ENCODE peak calls at places on chromosomes 16 and 17, in five cellular contexts. One of them, this sample, is unnamed.

GRCh38 chr16:19701091-19701490 is 16.9 kb downstream of the KNOP1 start:
- DNase-seq in upper lobe of right lung: no peak
- DNase-seq in SW 1271: no peak
- DNase-seq in LoVo: no peak
- DNase-seq in AG04450: no peak
- DNase-seq in this sample: no peak

GRCh38 chr17:43219746-43220380 is 8.2 kb downstream of the TMEM106A start:
- DNase-seq in upper lobe of right lung: peak
- DNase-seq in SW 1271: no peak
- DNase-seq in LoVo: no peak
- DNase-seq in AG04450: no peak
- DNase-seq in this sample: no peak

GRCh38 chr16:12375341-12375740 is 398.8 kb downstream of the SNX29 start:
- DNase-seq in upper lobe of right lung: no peak
- DNase-seq in SW 1271: no peak
- DNase-seq in LoVo: no peak
- DNase-seq in AG04450: no peak
- DNase-seq in this sample: no peak

GRCh38 chr17:63222655-63223054 is 223.5 kb downstream of the CYB561 start:
- DNase-seq in upper lobe of right lung: no peak
- DNase-seq in SW 1271: no peak
- DNase-seq in LoVo: no peak
- DNase-seq in AG04450: no peak
- DNase-seq in this sample: no peak

GRCh38 chr16:720507-720989 is 398 bp upstream of the ANTKMT start:
- DNase-seq in upper lobe of right lung: no peak
- DNase-seq in SW 1271: peak
- DNase-seq in LoVo: peak
- DNase-seq in AG04450: no peak
- DNase-seq in this sample: peak

GRCh38 chr16:2233872-2234812 is 2.1 kb upstream of the DNASE1L2 start:
- DNase-seq in upper lobe of right lung: no peak
- DNase-seq in SW 1271: no peak
- DNase-seq in LoVo: no peak
- DNase-seq in AG04450: no peak
- DNase-seq in this sample: no peak

GRCh38 chr16:55471448-55472097 is 7.4 kb upstream of the MMP2 start:
- DNase-seq in upper lobe of right lung: no peak
- DNase-seq in SW 1271: peak
- DNase-seq in LoVo: peak
- DNase-seq in AG04450: peak
- DNase-seq in this sample: no peak

GRCh38 chr17:77692571-77693161 is 265.8 kb upstream of the TNRC6C start:
- DNase-seq in upper lobe of right lung: peak
- DNase-seq in SW 1271: no peak
- DNase-seq in LoVo: peak
- DNase-seq in AG04450: no peak
- DNase-seq in this sample: no peak

GRCh38 chr17:37828313-37829124 is 83.7 kb upstream of the HNF1B start:
- DNase-seq in upper lobe of right lung: no peak
- DNase-seq in SW 1271: peak
- DNase-seq in LoVo: no peak
- DNase-seq in AG04450: no peak
- DNase-seq in this sample: no peak

GRCh38 chr17:6627019-6627418 is 13.5 kb downstream of the KIAA0753 start:
- DNase-seq in upper lobe of right lung: no peak
- DNase-seq in SW 1271: no peak
- DNase-seq in LoVo: no peak
- DNase-seq in AG04450: no peak
- DNase-seq in this sample: no peak

GRCh38 chr16:56781565-56781964 is 51.6 kb downstream of the NUP93 start:
- DNase-seq in upper lobe of right lung: no peak
- DNase-seq in SW 1271: no peak
- DNase-seq in LoVo: no peak
- DNase-seq in AG04450: no peak
- DNase-seq in this sample: no peak

GRCh38 chr16:67397451-67397801 is 4.1 kb upstream of the TPPP3 start:
- DNase-seq in upper lobe of right lung: no peak
- DNase-seq in SW 1271: no peak
- DNase-seq in LoVo: no peak
- DNase-seq in AG04450: no peak
- DNase-seq in this sample: no peak

GRCh38 chr17:41920580-41920955 is 1.8 kb upstream of the ACLY start:
- DNase-seq in upper lobe of right lung: no peak
- DNase-seq in SW 1271: no peak
- DNase-seq in LoVo: no peak
- DNase-seq in AG04450: no peak
- DNase-seq in this sample: no peak

GRCh38 chr16:67396159-67396774 is 3.0 kb upstream of the TPPP3 start:
- DNase-seq in upper lobe of right lung: peak
- DNase-seq in SW 1271: peak
- DNase-seq in LoVo: peak
- DNase-seq in AG04450: no peak
- DNase-seq in this sample: peak

GRCh38 chr17:77491921-77492445 is 351.2 kb downstream of the SEC14L1 start:
- DNase-seq in upper lobe of right lung: peak
- DNase-seq in SW 1271: no peak
- DNase-seq in LoVo: no peak
- DNase-seq in AG04450: no peak
- DNase-seq in this sample: no peak

GRCh38 chr16:3945751-3946603 is 65.5 kb upstream of the CREBBP start:
- DNase-seq in upper lobe of right lung: peak
- DNase-seq in SW 1271: peak
- DNase-seq in LoVo: peak
- DNase-seq in AG04450: peak
- DNase-seq in this sample: peak

GRCh38 chr17:64936117-64936516 is 16.8 kb upstream of the LRRC37A3 start:
- DNase-seq in upper lobe of right lung: no peak
- DNase-seq in SW 1271: no peak
- DNase-seq in LoVo: no peak
- DNase-seq in AG04450: no peak
- DNase-seq in this sample: no peak

GRCh38 chr16:78045865-78046581 is 23.7 kb downstream of the CLEC3A start:
- DNase-seq in upper lobe of right lung: peak
- DNase-seq in SW 1271: no peak
- DNase-seq in LoVo: no peak
- DNase-seq in AG04450: peak
- DNase-seq in this sample: peak

GRCh38 chr17:49629447-49629846 is 48.5 kb downstream of the SPOP start:
- DNase-seq in upper lobe of right lung: no peak
- DNase-seq in SW 1271: no peak
- DNase-seq in LoVo: no peak
- DNase-seq in AG04450: no peak
- DNase-seq in this sample: no peak

GRCh38 chr16:87608400-87608985 is 6.2 kb downstream of the JPH3 start:
- DNase-seq in upper lobe of right lung: peak
- DNase-seq in SW 1271: no peak
- DNase-seq in LoVo: peak
- DNase-seq in AG04450: peak
- DNase-seq in this sample: peak

GRCh38 chr17:80195671-80196529 is 24.2 kb downstream of the SGSH start:
- DNase-seq in upper lobe of right lung: no peak
- DNase-seq in SW 1271: peak
- DNase-seq in LoVo: peak
- DNase-seq in AG04450: no peak
- DNase-seq in this sample: no peak

GRCh38 chr17:9363440-9364350 is 211.9 kb downstream of the STX8 start:
- DNase-seq in upper lobe of right lung: no peak
- DNase-seq in SW 1271: no peak
- DNase-seq in LoVo: no peak
- DNase-seq in AG04450: no peak
- DNase-seq in this sample: no peak

GRCh38 chr17:78769200-78769773 is 12.8 kb downstream of the CYTH1 start:
- DNase-seq in upper lobe of right lung: no peak
- DNase-seq in SW 1271: no peak
- DNase-seq in LoVo: no peak
- DNase-seq in AG04450: no peak
- DNase-seq in this sample: no peak

GRCh38 chr16:69036399-69037091 is 68.9 kb upstream of the HAS3 start:
- DNase-seq in upper lobe of right lung: no peak
- DNase-seq in SW 1271: no peak
- DNase-seq in LoVo: no peak
- DNase-seq in AG04450: no peak
- DNase-seq in this sample: peak

GRCh38 chr17:60422162-60422665 is at the start of gene CHCT1:
- DNase-seq in upper lobe of right lung: peak
- DNase-seq in SW 1271: no peak
- DNase-seq in LoVo: no peak
- DNase-seq in AG04450: no peak
- DNase-seq in this sample: no peak

GRCh38 chr16:48420437-48420836 is 35.2 kb upstream of the SIAH1 start:
- DNase-seq in upper lobe of right lung: no peak
- DNase-seq in SW 1271: no peak
- DNase-seq in LoVo: no peak
- DNase-seq in AG04450: no peak
- DNase-seq in this sample: no peak

GRCh38 chr17:4945944-4946280 is 2.4 kb downstream of the PFN1 start:
- DNase-seq in upper lobe of right lung: no peak
- DNase-seq in SW 1271: no peak
- DNase-seq in LoVo: no peak
- DNase-seq in AG04450: no peak
- DNase-seq in this sample: no peak

GRCh38 chr17:10574324-10574723 is 24.9 kb upstream of the MYH2 start:
- DNase-seq in upper lobe of right lung: no peak
- DNase-seq in SW 1271: no peak
- DNase-seq in LoVo: no peak
- DNase-seq in AG04450: no peak
- DNase-seq in this sample: no peak

GRCh38 chr17:36939059-36939943 is 2.0 kb downstream of the LHX1 start:
- DNase-seq in upper lobe of right lung: no peak
- DNase-seq in SW 1271: no peak
- DNase-seq in LoVo: no peak
- DNase-seq in AG04450: no peak
- DNase-seq in this sample: no peak

GRCh38 chr17:38906429-38907172 is 18.8 kb upstream of the LASP1NB start:
- DNase-seq in upper lobe of right lung: no peak
- DNase-seq in SW 1271: no peak
- DNase-seq in LoVo: no peak
- DNase-seq in AG04450: no peak
- DNase-seq in this sample: no peak

This sample was measured in body of pancreas.